ENCODE peak calls at places on chromosomes 6 and 20, in seven cellular contexts. U, O, N, Q, G, S and B are unnamed samples.
A peak's percentile ranks its signal among the peaks of the same experiment; 100 is the strongest.

GRCh38 chr20:48823960-48824497 is 3.8 kb downstream of the PREX1 start:
- DNase-seq in U (peak; percentile 60), O (peak; percentile 84), N (peak; percentile 87), Q (no peak), G (peak; percentile 86), S (no peak), B (peak; percentile 42)

GRCh38 chr6:23266536-23266935 is 697.2 kb downstream of the HDGFL1 start:
- DNase-seq in U (no peak), O (no peak), N (no peak), Q (no peak), G (no peak), S (no peak), B (no peak)

GRCh38 chr6:166626177-166627038 is 643 bp downstream of the RPS6KA2 start:
- DNase-seq in U (no peak), O (peak; percentile 67), N (peak; percentile 48), Q (peak; percentile 91), G (peak; percentile 60), S (no peak), B (peak; percentile 58)

GRCh38 chr20:11777861-11778570 is 139.7 kb upstream of the BTBD3 start:
- DNase-seq in U (no peak), O (no peak), N (peak; percentile 80), Q (no peak), G (peak; percentile 79), S (no peak), B (peak; percentile 61)

GRCh38 chr20:57838670-57839142 is 128.9 kb upstream of the PMEPA1 start:
- DNase-seq in U (peak; percentile 13), O (no peak), N (peak; percentile 87), Q (no peak), G (no peak), S (no peak), B (no peak)

GRCh38 chr20:48727226-48727625 is 100.6 kb downstream of the PREX1 start:
- DNase-seq in U (no peak), O (no peak), N (no peak), Q (no peak), G (no peak), S (no peak), B (no peak)

GRCh38 chr6:78854501-78854900 is 12.8 kb upstream of the IRAK1BP1 start:
- DNase-seq in U (no peak), O (no peak), N (no peak), Q (no peak), G (no peak), S (no peak), B (no peak)

GRCh38 chr6:56775498-56776166 is 132.9 kb upstream of the DST start:
- DNase-seq in U (no peak), O (no peak), N (no peak), Q (no peak), G (no peak), S (no peak), B (no peak)

GRCh38 chr6:22036267-22036666 is 260.6 kb downstream of the PRL start:
- DNase-seq in U (no peak), O (peak; percentile 78), N (no peak), Q (no peak), G (peak; percentile 88), S (peak; percentile 74), B (no peak)

GRCh38 chr20:35279040-35279439 is 1.1 kb upstream of the MMP24OS start:
- DNase-seq in U (no peak), O (peak; percentile 46), N (no peak), Q (no peak), G (no peak), S (no peak), B (no peak)

GRCh38 chr20:41392871-41393704 is 26.5 kb upstream of the EMILIN3 start:
- DNase-seq in U (no peak), O (peak; percentile 59), N (no peak), Q (no peak), G (no peak), S (no peak), B (peak; percentile 25)

GRCh38 chr20:18057106-18057993 is at the start of gene OVOL2:
- DNase-seq in U (no peak), O (peak; percentile 98), N (no peak), Q (no peak), G (no peak), S (peak; percentile 60), B (no peak)

GRCh38 chr6:44489912-44490604 is 102.6 kb downstream of the CDC5L start:
- DNase-seq in U (peak; percentile 94), O (peak; percentile 96), N (peak; percentile 97), Q (no peak), G (peak; percentile 97), S (peak; percentile 16), B (peak; percentile 94)

GRCh38 chr6:125507987-125508655 is 206.4 kb upstream of the HDDC2 start:
- DNase-seq in U (no peak), O (peak; percentile 4), N (peak; percentile 29), Q (no peak), G (peak; percentile 6), S (no peak), B (peak; percentile 50)

GRCh38 chr6:135451617-135452190 is 45.8 kb downstream of the AHI1 start:
- DNase-seq in U (no peak), O (peak; percentile 45), N (peak; percentile 46), Q (no peak), G (peak; percentile 63), S (peak; percentile 22), B (peak; percentile 55)

DNA sequence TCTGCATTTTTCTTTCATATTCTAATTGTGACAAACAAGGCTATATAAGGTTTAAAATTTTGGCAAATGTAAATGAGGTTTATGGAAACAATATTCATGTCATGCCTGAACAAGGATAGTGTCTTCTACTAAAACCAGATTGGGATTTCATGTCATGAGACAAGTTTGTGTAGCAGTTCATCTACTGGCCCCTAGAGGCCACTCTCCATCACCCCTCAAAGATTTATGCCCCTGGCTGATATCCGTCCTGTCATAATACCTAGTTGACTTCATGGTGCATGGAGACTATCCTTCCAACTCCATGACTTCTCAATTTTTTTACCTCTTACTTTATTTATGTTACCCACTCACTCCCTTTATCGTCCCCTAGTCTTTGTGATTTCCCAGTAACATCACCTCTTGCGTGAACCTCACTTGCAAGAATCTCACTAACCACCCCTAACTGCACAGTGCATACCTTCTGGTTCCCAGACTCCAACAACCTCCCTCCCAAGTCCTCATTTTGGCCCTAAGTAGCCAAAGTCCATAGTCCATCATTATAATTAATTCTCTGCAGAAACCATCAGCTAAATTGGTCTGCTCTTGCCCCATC is 179.8 kb downstream of the TASP1 start:
- DNase-seq in U (no peak), O (peak; percentile 65), N (peak; percentile 42), Q (no peak), G (peak; percentile 35), S (peak; percentile 13), B (peak; percentile 37)
- TF ChIP-seq CTCF in U (peak; percentile 82), O (peak; percentile 86), N (peak; percentile 87), Q (peak; percentile 5), G (peak; percentile 72), S (peak; percentile 35), B (peak; percentile 84)

GRCh38 chr6:43021270-43022047 is at the start of gene RRP36:
- DNase-seq in U (no peak), O (peak; percentile 80), N (peak; percentile 65), Q (peak; percentile 96), G (peak; percentile 67), S (no peak), B (peak; percentile 64)

GRCh38 chr6:43019152-43019551 is 2.3 kb upstream of the RRP36 start:
- DNase-seq in U (no peak), O (no peak), N (no peak), Q (no peak), G (no peak), S (no peak), B (no peak)

GRCh38 chr6:43020052-43020705 is 1.2 kb upstream of the RRP36 start:
- DNase-seq in U (no peak), O (no peak), N (no peak), Q (no peak), G (no peak), S (no peak), B (no peak)

GRCh38 chr6:43016935-43017334 is 2.9 kb downstream of the KLHDC3 start:
- DNase-seq in U (no peak), O (no peak), N (no peak), Q (peak; percentile 75), G (no peak), S (no peak), B (no peak)

DNA sequence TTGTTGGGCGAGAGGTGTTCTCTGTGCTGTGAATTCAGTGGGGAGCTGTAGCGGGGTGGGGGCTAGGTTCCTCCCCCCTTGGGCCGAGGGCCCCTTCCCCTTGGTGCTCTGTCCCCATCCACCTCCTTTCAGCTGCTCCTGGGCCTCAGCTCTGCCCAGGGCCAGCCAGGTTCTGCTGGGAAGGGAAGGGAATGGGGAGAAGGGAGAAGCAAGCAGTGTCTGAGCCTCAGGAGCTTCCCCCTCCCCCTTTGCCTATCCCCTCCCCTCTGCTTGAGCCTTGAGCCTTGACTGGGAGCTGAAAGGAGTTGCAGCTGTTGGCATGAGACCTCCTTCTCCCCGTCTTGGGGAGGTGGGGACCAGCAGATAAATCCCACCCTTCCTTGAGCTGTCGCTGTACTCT is 576 bp upstream of the RRP36 start:
- DNase-seq in U (no peak), O (no peak), N (no peak), Q (no peak), G (no peak), S (no peak), B (no peak)
- H3K4me3 ChIP-seq in U (peak overlapping the region; percentile 83), O (peak overlapping the region; percentile 100), N (peak overlapping the region; percentile 99), Q (peak overlapping the region; percentile 88), G (no peak overlapping the region), S (peak overlapping the region; percentile 75), B (peak overlapping the region; percentile 100)

GRCh38 chr6:137829641-137830083 is 37.4 kb upstream of the TNFAIP3 start:
- DNase-seq in U (no peak), O (peak; percentile 85), N (no peak), Q (no peak), G (no peak), S (no peak), B (peak; percentile 34)
- TF ChIP-seq CTCF in U (no peak), O (no peak), N (no peak), Q (no peak), G (no peak), S (no peak), B (no peak)

DNA sequence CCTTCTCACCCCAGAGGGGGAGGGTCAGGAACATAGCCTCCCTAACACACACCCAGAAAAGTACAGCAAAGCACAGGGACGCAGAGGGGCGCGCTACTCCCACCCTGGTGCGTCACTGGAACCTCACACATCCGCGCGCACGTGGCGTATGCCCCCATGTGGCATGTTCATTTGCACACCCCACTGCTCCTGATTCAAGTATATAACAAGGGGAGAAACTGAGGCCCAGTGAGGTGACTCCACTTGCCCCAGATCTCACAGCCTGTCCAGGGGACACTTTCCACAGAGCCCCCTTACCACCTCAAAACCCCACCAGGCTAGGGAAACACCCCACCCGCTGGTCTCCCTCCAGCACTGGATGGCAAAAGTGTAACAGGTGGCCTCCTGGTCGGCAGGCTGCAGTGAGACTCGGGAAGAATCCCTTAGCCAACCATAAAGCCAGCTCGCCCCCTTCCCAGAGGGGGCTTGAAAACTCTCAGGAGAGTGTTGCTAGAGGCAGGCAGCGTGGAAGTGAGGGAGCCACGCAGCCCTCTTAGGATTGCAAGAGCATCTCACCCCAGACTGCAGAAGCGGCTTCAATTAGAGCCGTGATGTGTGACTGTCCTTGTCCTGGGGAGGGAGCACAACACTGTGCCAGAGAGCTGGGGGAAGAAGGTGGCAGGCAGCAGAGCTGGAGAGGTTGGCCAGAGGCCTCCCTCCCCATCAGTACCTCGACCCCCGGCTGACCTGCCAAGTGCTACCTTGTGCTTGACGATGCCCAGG is at the start of gene GRM4:
- DNase-seq in U (no peak), O (no peak), N (no peak), Q (peak; percentile 51), G (no peak), S (no peak), B (no peak)
- H3K4me3 ChIP-seq in U (peak within 1 kb of the TSS; percentile 30), O (peak within 1 kb of the TSS; percentile 26), N (peak within 1 kb of the TSS; percentile 38), Q (peak within 1 kb of the TSS; percentile 6), G (no peak within 1 kb of the TSS), S (peak within 1 kb of the TSS; percentile 43), B (peak within 1 kb of the TSS; percentile 29)